ENCODE peak calls at places on chromosomes 3 and 15, in nine cellular contexts. N is K562, Y is stomach, K is spleen, S is HCT116, Q is breast epithelium, X is prostate gland, E is Panc1, G is suprapubic skin. U is an unnamed sample. For H3K36me3, the result is how much of the 10 kb centered on the place peaks cover.

GRCh38 chr3:107627962-107628542 is 105.3 kb downstream of the BBX start:
- DNase-seq in N (no peak), Y (no peak), K (no peak), S (no peak), Q (no peak), X (no peak), E (no peak), G (no peak), U (peak)

GRCh38 chr15:31869640-31870335 is 160.5 kb upstream of the CHRNA7 start:
- DNase-seq in N (no peak), Y (no peak), K (peak), S (no peak), Q (no peak), X (no peak), E (no peak), G (no peak), U (no peak)

GRCh38 chr3:55416381-55416821 is 70.7 kb downstream of the WNT5A start:
- DNase-seq in N (no peak), Y (no peak), K (no peak), S (no peak), Q (no peak), X (no peak), E (no peak), G (no peak), U (no peak)

GRCh38 chr15:53558384-53558783 is 201.1 kb downstream of the WDR72 start:
- DNase-seq in N (no peak), Y (no peak), K (no peak), S (no peak), Q (no peak), X (no peak), E (no peak), G (no peak), U (no peak)

GRCh38 chr3:53484979-53485378 is 9.4 kb upstream of the CACNA1D start:
- DNase-seq in N (no peak), Y (no peak), K (no peak), S (no peak), Q (no peak), X (no peak), E (no peak), G (no peak), U (no peak)

GRCh38 chr3:112894258-112894657 is 47.6 kb upstream of the CD200R1L start:
- DNase-seq in N (peak), Y (no peak), K (no peak), S (peak), Q (no peak), X (no peak), E (no peak), G (no peak), U (no peak)

GRCh38 chr15:89129123-89129815 is 41.0 kb downstream of the ABHD2 start:
- DNase-seq in N (peak), Y (peak), K (peak), S (no peak), Q (no peak), X (peak), E (peak), G (no peak), U (peak)

GRCh38 chr3:86464180-86464579 is 526.8 kb downstream of the VGLL3 start:
- DNase-seq in N (no peak), Y (no peak), K (no peak), S (no peak), Q (no peak), X (no peak), E (no peak), G (no peak), U (no peak)

GRCh38 chr3:10619989-10620832 is 114.8 kb upstream of the ATP2B2 start:
- DNase-seq in N (no peak), Y (no peak), K (peak), S (no peak), Q (no peak), X (no peak), E (no peak), G (no peak), U (no peak)

GRCh38 chr15:94335616-94336015 is 104.3 kb downstream of the MCTP2 start:
- DNase-seq in N (no peak), Y (no peak), K (no peak), S (no peak), Q (no peak), X (no peak), E (no peak), G (no peak), U (no peak)

GRCh38 chr3:123459867-123460266 is 11.0 kb upstream of the ADCY5 start:
- DNase-seq in N (no peak), Y (no peak), K (peak), S (no peak), Q (no peak), X (no peak), E (no peak), G (no peak), U (no peak)

GRCh38 chr3:10747341-10747740 is 68.7 kb upstream of the SLC6A11 start:
- DNase-seq in N (no peak), Y (no peak), K (no peak), S (no peak), Q (no peak), X (no peak), E (no peak), G (no peak), U (no peak)

GRCh38 chr3:4722103-4722502 is 229.0 kb downstream of the ITPR1 start:
- DNase-seq in N (peak), Y (no peak), K (no peak), S (peak), Q (no peak), X (peak), E (no peak), G (no peak), U (peak)

GRCh38 chr3:32256206-32256605 is 17.7 kb downstream of the CMTM8 start:
- DNase-seq in N (no peak), Y (no peak), K (no peak), S (no peak), Q (no peak), X (no peak), E (no peak), G (no peak), U (no peak)

GRCh38 chr15:99407716-99408115 is 156.4 kb downstream of the LRRC28 start:
- DNase-seq in N (no peak), Y (no peak), K (no peak), S (no peak), Q (no peak), X (no peak), E (no peak), G (no peak), U (no peak)

GRCh38 chr3:132343018-132343612 is 25.9 kb downstream of the ACP3 start:
- DNase-seq in N (peak), Y (peak), K (no peak), S (peak), Q (no peak), X (peak), E (peak), G (no peak), U (peak)

GRCh38 chr3:53244281-53244680 is 11.5 kb downstream of the TKT start:
- DNase-seq in N (no peak), Y (peak), K (no peak), S (no peak), Q (no peak), X (no peak), E (no peak), G (no peak), U (no peak)

GRCh38 chr3:124492824-124493223 is 237.4 kb upstream of the UMPS start:
- DNase-seq in N (peak), Y (peak), K (no peak), S (peak), Q (peak), X (peak), E (no peak), G (no peak), U (peak)

GRCh38 chr15:23686466-23687142 is 501 bp downstream of the NDN start:
- DNase-seq in N (no peak), Y (no peak), K (no peak), S (no peak), Q (no peak), X (no peak), E (no peak), G (no peak), U (peak)

DNA sequence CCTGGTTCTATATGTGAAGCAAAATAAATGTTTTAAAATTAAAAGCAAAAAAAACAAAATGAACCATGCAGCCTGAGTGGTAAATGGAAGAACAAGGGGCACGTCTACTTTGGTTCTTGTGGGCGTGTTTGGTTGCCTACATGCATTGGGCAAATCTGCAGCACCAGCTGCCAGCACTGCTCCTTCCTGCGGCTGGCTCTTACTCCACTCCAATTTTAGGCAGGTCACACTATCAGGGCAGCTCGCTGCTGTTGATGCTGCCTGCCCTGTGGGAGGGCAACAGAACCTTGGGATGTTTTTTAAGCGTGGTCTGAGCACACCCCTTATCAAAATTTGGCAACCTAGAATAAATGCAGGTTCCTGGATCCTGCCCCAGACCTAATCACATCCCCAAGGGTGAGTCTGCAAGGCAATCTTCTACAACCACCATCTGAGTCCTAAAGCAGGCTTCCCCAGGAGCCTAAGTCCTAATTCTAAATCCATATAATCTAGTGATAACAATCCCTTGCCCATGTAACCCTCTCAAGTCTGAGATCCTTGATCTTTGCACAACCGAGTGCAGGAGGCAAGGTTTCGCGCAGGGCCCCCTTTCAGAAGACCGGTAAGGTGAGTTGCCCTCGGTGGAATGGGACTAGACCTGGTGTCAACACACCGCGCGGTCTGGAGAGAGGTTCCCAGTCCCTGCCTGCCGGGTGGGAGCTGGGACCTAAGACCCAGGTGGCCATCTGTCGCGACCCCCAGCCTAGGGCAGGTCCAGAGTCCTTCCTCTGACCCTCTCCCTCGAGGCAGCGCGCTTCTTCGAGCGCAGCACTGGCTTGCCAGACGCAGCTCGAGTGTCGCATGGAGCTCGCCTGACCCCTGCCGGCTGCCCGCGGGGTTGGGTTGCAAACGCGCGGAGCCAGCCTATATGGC is 15.9 kb downstream of the IVD start:
- DNase-seq in N (peak), Y (peak), K (peak), S (peak), Q (peak), X (peak), E (peak), G (peak), U (peak)
- TF ChIP-seq POLR2AphosphoS5 in N (no peak), Y (peak), K (peak), S (peak), Q (no peak), X (peak), E (peak), G (no peak), U (no peak)

GRCh38 chr3:73431136-73431933 is 193.4 kb downstream of the PDZRN3 start:
- DNase-seq in N (no peak), Y (no peak), K (no peak), S (no peak), Q (no peak), X (no peak), E (no peak), G (no peak), U (no peak)
- TF ChIP-seq CTCF in N (no peak), Y (no peak), K (no peak), S (no peak), Q (no peak), X (no peak), E (no peak), G (no peak), U (no peak)

GRCh38 chr15:29727871-29728270 is 94.4 kb downstream of the TJP1 start:
- DNase-seq in N (no peak), Y (no peak), K (no peak), S (no peak), Q (no peak), X (no peak), E (no peak), G (no peak), U (no peak)

GRCh38 chr15:29731865-29732264 is 90.4 kb downstream of the TJP1 start:
- DNase-seq in N (no peak), Y (no peak), K (no peak), S (no peak), Q (no peak), X (no peak), E (no peak), G (no peak), U (no peak)

GRCh38 chr15:29728418-29728817 is 93.8 kb downstream of the TJP1 start:
- DNase-seq in N (no peak), Y (no peak), K (no peak), S (no peak), Q (no peak), X (no peak), E (no peak), G (no peak), U (no peak)

GRCh38 chr15:29724026-29724425 is 98.2 kb downstream of the TJP1 start:
- DNase-seq in N (no peak), Y (no peak), K (no peak), S (no peak), Q (no peak), X (no peak), E (no peak), G (no peak), U (no peak)

DNA sequence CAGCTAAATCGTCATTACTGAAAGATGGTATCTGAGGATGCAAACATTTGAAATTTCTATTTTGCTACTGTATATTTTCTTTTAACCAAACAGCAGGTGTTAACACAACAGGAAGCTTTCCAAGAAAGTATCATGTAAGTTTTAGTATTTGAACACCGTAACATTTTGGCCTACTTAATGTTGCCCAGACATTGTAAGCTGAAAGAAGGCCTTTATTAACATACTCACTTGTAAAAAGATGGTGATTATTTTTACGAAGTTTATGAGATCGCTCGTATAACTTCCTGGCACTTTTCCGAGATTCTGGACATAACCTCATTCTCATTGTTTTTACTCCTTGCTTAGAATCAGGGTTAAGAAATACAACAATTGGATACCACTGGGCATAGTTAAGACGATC is 95.7 kb downstream of the TJP1 start:
- DNase-seq in N (no peak), Y (no peak), K (no peak), S (no peak), Q (no peak), X (no peak), E (no peak), G (no peak), U (no peak)
- H3K36me3 ChIP-seq in N (half or more), Y (half or more), K (under half), S (half or more), Q (under half), X (under half), E (under half), G (half or more), U (under half)

GRCh38 chr3:14725015-14725431 is 50.1 kb downstream of the C3orf20 start:
- DNase-seq in N (no peak), Y (no peak), K (no peak), S (no peak), Q (no peak), X (no peak), E (no peak), G (peak), U (no peak)
- TF ChIP-seq POLR2AphosphoS5 in N (no peak), Y (peak), K (no peak), S (no peak), Q (peak), X (no peak), E (no peak), G (no peak), U (no peak)

GRCh38 chr3:139654637-139655365 is 23.0 kb downstream of the NMNAT3 start:
- DNase-seq in N (no peak), Y (no peak), K (no peak), S (no peak), Q (no peak), X (no peak), E (no peak), G (no peak), U (no peak)
- TF ChIP-seq CTCF in N (no peak), Y (no peak), K (no peak), S (no peak), Q (no peak), X (no peak), E (no peak), G (no peak), U (no peak)

U was measured in endothelial cell of umbilical vein.